ENCODE peak calls at places on chromosome 3, in seven cellular contexts. B is progenitor cell of endocrine pancreas, L is AG09319, E is tibial nerve, Z is MCF 10A, H is AG09309, T is HFFc6. X is an unnamed sample.

GRCh38 chr3:111538687-111539086 is 3.3 kb upstream of the CD96 start:
- DNase-seq in H (no peak), T (peak), L (no peak), E (no peak), B (no peak), Z (peak), X (no peak)

GRCh38 chr3:175111036-175111435 is 251.9 kb downstream of the NAALADL2 start:
- DNase-seq in B (no peak), L (no peak), E (no peak), T (no peak), H (no peak), Z (peak), X (no peak)

GRCh38 chr3:79257811-79258210 is 510.0 kb downstream of the ROBO1 start:
- DNase-seq in E (no peak), L (no peak), B (no peak), Z (no peak), T (no peak), H (no peak), X (no peak)

GRCh38 chr3:35651888-35652287 is 12.6 kb downstream of the ARPP21 start:
- DNase-seq in L (no peak), T (no peak), B (no peak), E (no peak), Z (no peak), H (no peak), X (no peak)

GRCh38 chr3:140128217-140129137 is 193.5 kb downstream of the CLSTN2 start:
- DNase-seq in B (peak), H (no peak), E (no peak), L (no peak), Z (peak), T (peak), X (peak)

GRCh38 chr3:125214738-125215137 is 2.2 kb upstream of the SLC12A8 start:
- DNase-seq in H (no peak), Z (no peak), E (no peak), L (no peak), T (peak), B (no peak), X (no peak)

GRCh38 chr3:122955916-122956684 is 71.5 kb downstream of the SEMA5B start:
- DNase-seq in E (no peak), B (no peak), Z (no peak), L (no peak), H (no peak), T (no peak), X (no peak)

GRCh38 chr3:197501496-197501878 is 54.3 kb downstream of the BDH1 start:
- DNase-seq in T (no peak), E (no peak), H (no peak), B (no peak), Z (no peak), L (no peak), X (peak)

GRCh38 chr3:126127452-126127851 is 43.5 kb upstream of the SLC41A3 start:
- DNase-seq in H (no peak), T (no peak), E (no peak), B (no peak), Z (no peak), L (no peak), X (no peak)

GRCh38 chr3:156710429-156710828 is 36.0 kb downstream of the TIPARP start:
- DNase-seq in H (no peak), E (no peak), Z (no peak), L (no peak), T (no peak), B (no peak), X (no peak)

GRCh38 chr3:115814778-115815380 is 191.6 kb downstream of the GAP43 start:
- DNase-seq in T (peak), H (no peak), Z (peak), B (peak), L (no peak), E (peak), X (peak)

GRCh38 chr3:152202976-152203626 is 65.6 kb upstream of the MBNL1 start:
- DNase-seq in L (no peak), H (no peak), B (no peak), T (no peak), E (no peak), Z (no peak), X (no peak)

GRCh38 chr3:176855901-176856486 is 341.3 kb downstream of the TBL1XR1 start:
- DNase-seq in T (no peak), B (no peak), H (no peak), E (no peak), L (no peak), Z (no peak), X (no peak)

GRCh38 chr3:190366145-190366544 is 21.8 kb upstream of the CLDN16 start:
- DNase-seq in B (no peak), Z (peak), T (no peak), L (no peak), E (no peak), H (no peak), X (no peak)

GRCh38 chr3:186949281-186949982 is 19.1 kb downstream of the ST6GAL1 start:
- DNase-seq in H (no peak), Z (peak), E (no peak), L (no peak), T (no peak), B (no peak), X (no peak)

GRCh38 chr3:37770938-37771918 is 90.5 kb upstream of the CTDSPL start:
- DNase-seq in H (no peak), E (no peak), L (no peak), Z (no peak), T (no peak), B (no peak), X (no peak)

GRCh38 chr3:11228041-11228440 is 44.2 kb upstream of the ATG7 start:
- DNase-seq in L (no peak), B (no peak), T (no peak), H (no peak), E (no peak), Z (no peak), X (no peak)

GRCh38 chr3:88149516-88150362 is at the start of gene C3orf38:
- DNase-seq in T (peak), B (peak), L (peak), E (peak), Z (peak), H (peak), X (peak)

GRCh38 chr3:194070220-194070633 is 65.7 kb upstream of the HES1 start:
- DNase-seq in H (no peak), E (no peak), Z (no peak), T (no peak), B (no peak), L (no peak), X (no peak)

DNA sequence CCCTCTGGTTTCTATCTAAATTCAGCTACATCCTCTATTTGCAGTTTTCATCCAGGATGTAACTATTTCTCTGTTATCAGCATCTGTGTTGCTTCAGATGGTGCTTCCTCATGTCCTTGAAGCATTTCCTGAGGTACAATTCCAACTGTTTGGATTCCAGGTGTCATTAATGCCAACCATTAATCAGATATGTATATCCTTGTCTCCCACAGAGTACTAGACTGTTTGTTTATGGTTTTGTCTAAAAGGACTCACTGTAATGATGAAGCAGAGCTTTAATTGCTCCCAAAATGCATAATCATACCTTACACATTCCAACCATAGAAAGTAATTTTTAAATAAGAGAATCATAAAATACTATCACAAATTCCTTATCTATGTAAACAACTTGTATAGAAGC is 288.5 kb upstream of the MME start:
- DNase-seq in Z (no peak), L (no peak), E (no peak), B (no peak), H (no peak), T (no peak), X (no peak)
- TF ChIP-seq CTCF in Z (no peak), L (no peak), E (no peak), B (no peak), H (no peak), T (no peak), X (no peak)

GRCh38 chr3:170033489-170033888 is 4.3 kb upstream of the GPR160 start:
- DNase-seq in H (no peak), T (no peak), B (no peak), E (no peak), Z (no peak), L (no peak), X (no peak)

GRCh38 chr3:170040283-170040907 is 2.6 kb downstream of the GPR160 start:
- DNase-seq in B (no peak), L (no peak), Z (no peak), E (no peak), T (no peak), H (no peak), X (no peak)

GRCh38 chr3:170043506-170043905 is 5.7 kb downstream of the GPR160 start:
- DNase-seq in Z (no peak), L (no peak), T (no peak), H (no peak), E (no peak), B (no peak), X (no peak)

GRCh38 chr3:170037463-170038433 is at the start of gene GPR160:
- DNase-seq in T (no peak), H (no peak), B (peak), E (peak), L (no peak), Z (peak), X (peak)

GRCh38 chr3:170038434-170039110 is 777 bp downstream of the GPR160 start:
- DNase-seq in E (no peak), T (no peak), Z (peak), L (no peak), H (no peak), B (peak), X (peak)
- TF ChIP-seq CTCF in E (no peak), T (no peak), Z (no peak), L (no peak), H (no peak), B (peak), X (no peak)

DNA sequence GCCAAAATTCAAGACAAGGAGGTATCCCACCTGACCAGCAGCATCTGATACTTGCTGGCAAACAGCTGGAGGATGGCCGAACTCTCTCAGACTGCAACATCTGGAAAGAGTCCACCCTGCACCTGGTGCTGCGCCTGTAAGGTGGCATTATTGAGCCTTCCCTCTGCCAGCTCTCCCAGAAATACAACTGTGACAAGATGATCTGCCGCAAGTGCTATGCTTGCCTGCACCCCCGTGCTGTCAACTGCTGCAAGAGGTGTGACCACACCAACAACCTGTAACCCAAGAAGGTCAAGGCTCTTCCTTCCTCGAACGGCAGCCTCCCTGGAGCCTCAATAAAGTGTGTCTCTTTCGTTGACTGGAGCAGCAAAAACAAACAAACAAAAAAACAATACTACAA is 2.1 kb upstream of the SLC4A7 start:
- DNase-seq in T (no peak), E (no peak), L (no peak), B (no peak), H (no peak), Z (no peak), X (no peak)
- TF ChIP-seq CTCF in T (no peak), E (no peak), L (no peak), B (no peak), H (no peak), Z (no peak), X (no peak)

DNA sequence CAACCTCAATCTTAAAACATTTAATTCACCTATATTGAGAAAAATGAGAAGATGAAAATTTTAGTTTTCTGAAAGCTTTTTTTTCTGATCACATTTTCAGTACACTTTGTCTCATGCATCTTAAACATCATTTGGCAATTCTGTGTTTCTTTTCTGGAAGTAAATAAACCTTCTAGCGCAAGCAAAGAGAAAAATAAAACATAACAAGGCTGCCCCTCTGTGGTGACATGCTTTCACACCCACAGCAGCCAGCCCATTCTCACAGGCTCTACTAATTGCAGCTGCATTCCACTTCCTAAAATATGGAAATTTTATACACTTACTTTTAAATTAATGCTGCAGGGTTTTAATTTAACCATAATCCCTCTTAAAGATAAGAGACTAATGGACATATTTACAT is 90.0 kb downstream of the NEK10 start:
- DNase-seq in T (no peak), L (no peak), B (no peak), Z (peak), H (no peak), E (no peak), X (no peak)
- TF ChIP-seq CTCF in T (peak), L (peak), B (peak), Z (no peak), H (peak), E (peak), X (peak)

GRCh38 chr3:109553573-109554371 is 216.4 kb upstream of the DPPA4 start:
- DNase-seq in Z (peak), L (no peak), B (no peak), T (peak), H (no peak), E (no peak), X (no peak)
- TF ChIP-seq CTCF in Z (no peak), L (no peak), B (no peak), T (peak), H (no peak), E (no peak), X (no peak)

X was measured in GM13976.